ENCODE peak calls at places on chromosomes 2 and 18, in four cellular contexts. One of them, this sample, is unnamed.

GRCh38 chr18:53266850-53267249 is 926.9 kb downstream of the DCC start:
- DNase-seq in GM10248: no peak
- DNase-seq in HCT116: no peak
- DNase-seq in left ventricle myocardium inferior: no peak
- DNase-seq in this sample: no peak

GRCh38 chr2:144524190-144524957 is 4.5 kb upstream of the ZEB2 start:
- DNase-seq in GM10248: no peak
- DNase-seq in HCT116: no peak
- DNase-seq in left ventricle myocardium inferior: peak
- DNase-seq in this sample: no peak

GRCh38 chr2:75025633-75026380 is 67.4 kb downstream of the POLE4 start:
- DNase-seq in GM10248: no peak
- DNase-seq in HCT116: no peak
- DNase-seq in left ventricle myocardium inferior: no peak
- DNase-seq in this sample: no peak

GRCh38 chr2:218859556-218859993 is at the start of gene WNT6:
- DNase-seq in GM10248: no peak
- DNase-seq in HCT116: no peak
- DNase-seq in left ventricle myocardium inferior: no peak
- DNase-seq in this sample: no peak

GRCh38 chr2:8537572-8538155 is 144.2 kb upstream of the ID2 start:
- DNase-seq in GM10248: no peak
- DNase-seq in HCT116: no peak
- DNase-seq in left ventricle myocardium inferior: no peak
- DNase-seq in this sample: no peak

GRCh38 chr2:36357506-36358316 is 2.1 kb downstream of the CRIM1 start:
- DNase-seq in GM10248: no peak
- DNase-seq in HCT116: peak
- DNase-seq in left ventricle myocardium inferior: peak
- DNase-seq in this sample: peak

GRCh38 chr2:75241696-75242095 is 42.4 kb upstream of the TACR1 start:
- DNase-seq in GM10248: no peak
- DNase-seq in HCT116: peak
- DNase-seq in left ventricle myocardium inferior: no peak
- DNase-seq in this sample: no peak

GRCh38 chr2:30240162-30240696 is 8.9 kb downstream of the LBH start:
- DNase-seq in GM10248: no peak
- DNase-seq in HCT116: no peak
- DNase-seq in left ventricle myocardium inferior: no peak
- DNase-seq in this sample: no peak

GRCh38 chr2:171515672-171516298 is 6.5 kb upstream of the CYBRD1 start:
- DNase-seq in GM10248: no peak
- DNase-seq in HCT116: no peak
- DNase-seq in left ventricle myocardium inferior: no peak
- DNase-seq in this sample: no peak

GRCh38 chr18:12281861-12282260 is 26.2 kb upstream of the TUBB6 start:
- DNase-seq in GM10248: no peak
- DNase-seq in HCT116: no peak
- DNase-seq in left ventricle myocardium inferior: no peak
- DNase-seq in this sample: no peak

GRCh38 chr2:162582357-162582798 is 238.4 kb downstream of the GCA start:
- DNase-seq in GM10248: no peak
- DNase-seq in HCT116: no peak
- DNase-seq in left ventricle myocardium inferior: no peak
- DNase-seq in this sample: no peak

GRCh38 chr2:171564463-171564862 is 42.2 kb downstream of the CYBRD1 start:
- DNase-seq in GM10248: no peak
- DNase-seq in HCT116: no peak
- DNase-seq in left ventricle myocardium inferior: no peak
- DNase-seq in this sample: no peak

GRCh38 chr2:196259507-196260481 is 88.4 kb upstream of the STK17B start:
- DNase-seq in GM10248: no peak
- DNase-seq in HCT116: no peak
- DNase-seq in left ventricle myocardium inferior: no peak
- DNase-seq in this sample: no peak

GRCh38 chr2:62382757-62383156 is 123.2 kb downstream of the TMEM17 start:
- DNase-seq in GM10248: no peak
- DNase-seq in HCT116: no peak
- DNase-seq in left ventricle myocardium inferior: no peak
- DNase-seq in this sample: peak

GRCh38 chr2:109516445-109517117 is 97.2 kb downstream of the SEPTIN10 start:
- DNase-seq in GM10248: peak
- DNase-seq in HCT116: peak
- DNase-seq in left ventricle myocardium inferior: peak
- DNase-seq in this sample: no peak

GRCh38 chr18:39453882-39454281 is 1888.3 kb upstream of the CELF4 start:
- DNase-seq in GM10248: no peak
- DNase-seq in HCT116: no peak
- DNase-seq in left ventricle myocardium inferior: no peak
- DNase-seq in this sample: peak

GRCh38 chr2:216690451-216691209 is 4.7 kb downstream of the IGFBP5 start:
- DNase-seq in GM10248: no peak
- DNase-seq in HCT116: no peak
- DNase-seq in left ventricle myocardium inferior: no peak
- DNase-seq in this sample: peak

GRCh38 chr2:182819412-182819811 is 47.0 kb downstream of the FRZB start:
- DNase-seq in GM10248: no peak
- DNase-seq in HCT116: no peak
- DNase-seq in left ventricle myocardium inferior: no peak
- DNase-seq in this sample: no peak

GRCh38 chr2:33411765-33412164 is 64.7 kb upstream of the RASGRP3 start:
- DNase-seq in GM10248: no peak
- DNase-seq in HCT116: no peak
- DNase-seq in left ventricle myocardium inferior: no peak
- DNase-seq in this sample: peak

GRCh38 chr2:31980674-31981356 is 30.0 kb downstream of the MEMO1 start:
- DNase-seq in GM10248: peak
- DNase-seq in HCT116: no peak
- DNase-seq in left ventricle myocardium inferior: no peak
- DNase-seq in this sample: no peak

GRCh38 chr2:146004470-146004869 is 1484.6 kb upstream of the ZEB2 start:
- DNase-seq in GM10248: no peak
- DNase-seq in HCT116: no peak
- DNase-seq in left ventricle myocardium inferior: no peak
- DNase-seq in this sample: no peak

GRCh38 chr18:39448942-39449341 is 1883.3 kb upstream of the CELF4 start:
- DNase-seq in GM10248: no peak
- DNase-seq in HCT116: no peak
- DNase-seq in left ventricle myocardium inferior: no peak
- DNase-seq in this sample: no peak

DNA sequence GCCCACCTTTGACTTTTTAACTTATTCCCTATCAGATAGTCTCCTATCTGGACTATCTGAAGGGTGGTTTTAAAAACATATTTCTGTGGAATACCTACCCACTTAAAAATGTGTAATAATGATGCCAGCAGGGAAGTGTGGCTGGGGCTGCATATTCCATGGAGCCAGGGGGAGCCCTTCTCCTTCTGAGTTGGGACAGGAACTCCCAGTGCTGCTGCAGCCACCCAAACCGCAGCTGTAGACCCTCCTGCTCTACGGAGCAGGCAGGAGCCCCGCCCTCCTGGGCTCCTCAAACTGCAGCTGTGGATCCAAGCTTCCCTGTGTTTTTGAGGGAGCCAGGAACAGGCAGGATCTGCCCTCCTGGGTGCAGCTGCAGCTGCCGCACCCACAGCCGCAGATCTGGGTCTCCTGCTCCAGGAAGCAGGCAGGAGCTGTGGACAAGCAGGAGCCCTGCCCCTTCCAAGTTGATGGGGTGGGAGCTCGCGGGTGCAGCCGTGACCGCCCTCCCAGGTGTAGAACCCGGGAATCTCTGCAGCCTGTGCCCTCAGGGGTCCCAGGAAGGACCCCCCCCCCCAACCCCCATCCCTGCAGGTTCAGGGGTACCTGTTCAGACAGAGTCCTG is 57.8 kb downstream of the PDK1 start:
- DNase-seq in GM10248: no peak
- DNase-seq in HCT116: no peak
- DNase-seq in left ventricle myocardium inferior: no peak
- DNase-seq in this sample: no peak
- TF ChIP-seq CTCF in GM10248: no peak
- TF ChIP-seq CTCF in HCT116: no peak
- TF ChIP-seq CTCF in left ventricle myocardium inferior: no peak
- TF ChIP-seq CTCF in this sample: no peak

GRCh38 chr18:74291771-74292540 is at the start of gene CYB5A:
- DNase-seq in GM10248: peak
- DNase-seq in HCT116: peak
- DNase-seq in left ventricle myocardium inferior: peak
- DNase-seq in this sample: peak
- TF ChIP-seq CTCF in GM10248: no peak
- TF ChIP-seq CTCF in HCT116: no peak
- TF ChIP-seq CTCF in left ventricle myocardium inferior: no peak
- TF ChIP-seq CTCF in this sample: peak

GRCh38 chr2:222319576-222320440 is 21.0 kb upstream of the PAX3 start:
- DNase-seq in GM10248: peak
- DNase-seq in HCT116: no peak
- DNase-seq in left ventricle myocardium inferior: no peak
- DNase-seq in this sample: peak
- TF ChIP-seq CTCF in GM10248: peak
- TF ChIP-seq CTCF in HCT116: no peak
- TF ChIP-seq CTCF in left ventricle myocardium inferior: no peak
- TF ChIP-seq CTCF in this sample: no peak

GRCh38 chr18:5600376-5601071 is 56.7 kb upstream of the EPB41L3 start:
- DNase-seq in GM10248: no peak
- DNase-seq in HCT116: no peak
- DNase-seq in left ventricle myocardium inferior: no peak
- DNase-seq in this sample: no peak
- TF ChIP-seq CTCF in GM10248: peak
- TF ChIP-seq CTCF in HCT116: no peak
- TF ChIP-seq CTCF in left ventricle myocardium inferior: peak
- TF ChIP-seq CTCF in this sample: peak

DNA sequence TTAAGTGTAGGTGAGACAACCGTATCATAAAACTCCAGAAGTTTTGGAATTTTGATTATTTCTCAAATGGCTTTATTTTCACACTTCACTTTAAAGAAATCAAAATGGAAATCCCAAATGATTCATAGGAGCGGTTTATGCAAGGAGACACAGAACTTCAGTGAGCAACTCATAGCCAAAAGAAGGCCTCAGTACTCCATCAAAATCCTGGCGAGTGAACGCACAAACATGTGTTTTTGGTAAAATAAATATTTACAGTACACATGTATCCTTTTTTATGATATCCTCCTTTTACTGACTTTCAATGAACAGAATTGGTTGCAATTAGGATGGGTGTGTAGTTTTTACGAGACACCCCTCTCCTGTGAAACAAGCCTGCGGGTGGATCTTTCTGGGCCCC is 140.3 kb upstream of the APCDD1 start:
- DNase-seq in GM10248: no peak
- DNase-seq in HCT116: no peak
- DNase-seq in left ventricle myocardium inferior: no peak
- DNase-seq in this sample: no peak
- TF ChIP-seq CTCF in GM10248: no peak
- TF ChIP-seq CTCF in HCT116: no peak
- TF ChIP-seq CTCF in left ventricle myocardium inferior: no peak
- TF ChIP-seq CTCF in this sample: no peak

GRCh38 chr18:2572144-2572682 is 856 bp downstream of the NDC80 start:
- DNase-seq in GM10248: no peak
- DNase-seq in HCT116: no peak
- DNase-seq in left ventricle myocardium inferior: no peak
- DNase-seq in this sample: no peak

GRCh38 chr18:2572892-2573291 is 1.5 kb downstream of the NDC80 start:
- DNase-seq in GM10248: no peak
- DNase-seq in HCT116: no peak
- DNase-seq in left ventricle myocardium inferior: no peak
- DNase-seq in this sample: no peak

GRCh38 chr18:2571200-2572143 is at the start of the genes METTL4 and NDC80:
- DNase-seq in GM10248: peak
- DNase-seq in HCT116: peak
- DNase-seq in left ventricle myocardium inferior: peak
- DNase-seq in this sample: peak

GRCh38 chr18:2569338-2570207 is 1.7 kb downstream of the METTL4 start:
- DNase-seq in GM10248: no peak
- DNase-seq in HCT116: no peak
- DNase-seq in left ventricle myocardium inferior: no peak
- DNase-seq in this sample: no peak

DNA sequence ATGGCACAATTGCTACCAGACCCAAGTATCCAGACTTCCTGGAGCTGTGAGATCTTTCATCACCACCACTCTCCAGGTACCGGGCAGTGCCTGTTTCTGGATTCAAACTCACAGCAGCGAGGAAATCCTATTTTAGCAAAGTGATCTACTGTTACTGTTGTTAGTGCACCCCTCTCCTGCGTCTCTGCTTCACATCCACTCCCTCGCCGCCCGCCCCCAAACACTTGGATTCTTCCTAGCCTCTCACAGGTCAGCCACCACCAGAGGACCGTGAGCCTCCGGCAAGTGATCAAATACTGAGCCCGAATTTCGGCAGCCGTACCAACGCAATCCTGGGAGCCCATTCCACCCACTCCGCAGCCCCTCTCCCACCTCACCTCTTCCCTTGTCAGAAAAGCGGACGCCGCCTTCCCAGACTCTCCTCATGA is 519 bp downstream of the METTL4 start:
- DNase-seq in GM10248: peak
- DNase-seq in HCT116: peak
- DNase-seq in left ventricle myocardium inferior: peak
- DNase-seq in this sample: peak
- TF ChIP-seq CTCF in GM10248: no peak
- TF ChIP-seq CTCF in HCT116: no peak
- TF ChIP-seq CTCF in left ventricle myocardium inferior: peak
- TF ChIP-seq CTCF in this sample: peak

GRCh38 chr2:113407446-113408099 is 29.9 kb upstream of the ZNG1B start:
- DNase-seq in GM10248: no peak
- DNase-seq in HCT116: peak
- DNase-seq in left ventricle myocardium inferior: no peak
- DNase-seq in this sample: no peak
- TF ChIP-seq CTCF in GM10248: no peak
- TF ChIP-seq CTCF in HCT116: peak
- TF ChIP-seq CTCF in left ventricle myocardium inferior: no peak
- TF ChIP-seq CTCF in this sample: no peak

DNA sequence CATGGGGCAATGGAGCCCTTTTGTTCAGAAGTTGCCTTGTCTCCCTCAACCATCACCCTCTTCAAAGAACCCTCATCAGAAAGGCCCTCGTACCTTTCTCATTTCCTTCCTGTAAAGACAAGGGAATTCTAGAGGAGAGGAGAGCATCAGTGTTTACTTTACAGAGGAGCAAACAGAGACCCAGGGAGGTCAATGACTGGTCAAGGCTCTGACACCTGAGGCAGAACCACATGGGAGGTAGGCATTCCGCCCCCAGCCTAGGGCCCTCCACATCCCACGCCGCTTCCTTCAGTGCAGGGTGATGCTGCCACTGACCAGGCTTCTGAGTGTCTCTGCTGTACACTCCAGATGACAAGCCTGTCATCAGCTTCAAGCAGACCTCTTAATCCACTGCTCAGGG is 104.7 kb downstream of the NRP2 start:
- DNase-seq in GM10248: no peak
- DNase-seq in HCT116: no peak
- DNase-seq in left ventricle myocardium inferior: no peak
- DNase-seq in this sample: no peak
- TF ChIP-seq CTCF in GM10248: no peak
- TF ChIP-seq CTCF in HCT116: no peak
- TF ChIP-seq CTCF in left ventricle myocardium inferior: no peak
- TF ChIP-seq CTCF in this sample: no peak